ENCODE peak calls at places on chromosomes 1 and 21, in seven cellular contexts. A, H, C, R, P, Y and T are unnamed samples.

GRCh38 chr1:156704166-156704711 is 1.1 kb downstream of the CRABP2 start:
- DNase-seq in H (no peak), Y (no peak), A (no peak), P (no peak), C (no peak), R (no peak), T (no peak)

GRCh38 chr1:202571719-202572339 is 138.4 kb downstream of the SYT2 start:
- DNase-seq in P (peak), R (no peak), A (no peak), H (no peak), Y (peak), C (peak), T (peak)

GRCh38 chr1:241716915-241717651 is 65.0 kb downstream of the WDR64 start:
- DNase-seq in H (no peak), P (no peak), A (no peak), C (no peak), Y (no peak), R (no peak), T (no peak)

GRCh38 chr1:180851995-180852887 is 60.5 kb upstream of the KIAA1614 start:
- DNase-seq in H (no peak), Y (no peak), A (no peak), C (no peak), P (peak), R (no peak), T (no peak)

GRCh38 chr1:152458384-152459185 is 44.5 kb upstream of the CRNN start:
- DNase-seq in P (peak), H (no peak), Y (peak), A (peak), C (peak), R (peak), T (peak)

GRCh38 chr1:20634594-20635084 is 1.4 kb downstream of the PINK1 start:
- DNase-seq in A (no peak), Y (no peak), H (no peak), C (peak), P (peak), R (no peak), T (peak)

GRCh38 chr1:15584489-15585363 is at the start of gene AGMAT:
- DNase-seq in R (no peak), A (no peak), C (peak), Y (peak), H (peak), P (peak), T (peak)

GRCh38 chr1:27515626-27516025 is 25.7 kb upstream of the WASF2 start:
- DNase-seq in A (no peak), H (no peak), R (no peak), C (no peak), P (no peak), Y (no peak), T (no peak)

GRCh38 chr1:68916227-68916853 is 419.5 kb upstream of the DEPDC1 start:
- DNase-seq in P (no peak), H (no peak), Y (no peak), A (peak), R (no peak), C (peak), T (no peak)

GRCh38 chr1:15882665-15883064 is 35.2 kb downstream of the SPEN start:
- DNase-seq in H (no peak), R (no peak), Y (no peak), P (peak), A (no peak), C (no peak), T (no peak)

GRCh38 chr1:18926315-18927081 is 24.1 kb upstream of the ALDH4A1 start:
- DNase-seq in C (peak), A (no peak), P (peak), R (peak), H (peak), Y (peak), T (peak)

GRCh38 chr1:85494074-85494956 is 29.4 kb upstream of the DDAH1 start:
- DNase-seq in C (no peak), A (no peak), Y (no peak), R (no peak), H (no peak), P (no peak), T (no peak)

GRCh38 chr1:175225805-175226129 is 33.2 kb upstream of the KIAA0040 start:
- DNase-seq in R (no peak), Y (no peak), A (no peak), P (no peak), H (no peak), C (no peak), T (no peak)

GRCh38 chr1:183270541-183271141 is 84.6 kb downstream of the LAMC2 start:
- DNase-seq in P (no peak), H (no peak), A (no peak), R (peak), C (no peak), Y (no peak), T (no peak)

GRCh38 chr1:71804140-71804539 is 478.2 kb downstream of the NEGR1 start:
- DNase-seq in R (no peak), C (peak), Y (no peak), A (no peak), P (no peak), H (no peak), T (no peak)

GRCh38 chr1:110243581-110243980 is 33.5 kb downstream of the KCNC4 start:
- DNase-seq in R (no peak), A (no peak), H (no peak), C (no peak), Y (no peak), P (peak), T (no peak)

GRCh38 chr1:147924813-147925212 is 3.4 kb upstream of the GPR89B start:
- DNase-seq in C (no peak), H (no peak), Y (no peak), P (no peak), A (no peak), R (no peak), T (peak)

GRCh38 chr1:43532716-43533115 is 2.0 kb downstream of the PTPRF start:
- DNase-seq in Y (no peak), C (no peak), R (no peak), H (no peak), P (no peak), A (no peak), T (no peak)

GRCh38 chr1:57072775-57073174 is 107.0 kb upstream of the C8B start:
- DNase-seq in C (no peak), Y (no peak), P (peak), H (no peak), A (no peak), R (no peak), T (peak)

GRCh38 chr1:205481279-205481617 is 23.2 kb upstream of the CDK18 start:
- DNase-seq in Y (no peak), P (no peak), H (no peak), C (no peak), R (no peak), A (no peak), T (no peak)

GRCh38 chr1:66140072-66140471 is 347.4 kb downstream of the PDE4B start:
- DNase-seq in A (no peak), P (no peak), H (no peak), R (no peak), Y (no peak), C (no peak), T (no peak)

GRCh38 chr1:204902674-204903073 is 32.0 kb downstream of the NFASC start:
- DNase-seq in H (no peak), Y (no peak), P (no peak), C (no peak), R (peak), A (no peak), T (no peak)

GRCh38 chr1:184464757-184465156 is 77.9 kb downstream of the C1orf21 start:
- DNase-seq in P (no peak), A (no peak), R (no peak), Y (no peak), C (no peak), H (no peak), T (no peak)

GRCh38 chr1:164682570-164682969 is 123.6 kb downstream of the PBX1 start:
- DNase-seq in R (no peak), A (no peak), P (no peak), C (no peak), Y (no peak), H (no peak), T (no peak)

GRCh38 chr1:162822391-162823200 is 32.1 kb downstream of the HSD17B7 start:
- DNase-seq in H (no peak), A (peak), R (no peak), Y (peak), C (peak), P (no peak), T (no peak)

GRCh38 chr1:31437433-31438037 is 24.5 kb downstream of the SERINC2 start:
- DNase-seq in C (no peak), R (peak), P (no peak), A (no peak), Y (no peak), H (no peak), T (no peak)

GRCh38 chr1:162013289-162013688 is 10.4 kb downstream of the OLFML2B start:
- DNase-seq in P (no peak), A (no peak), H (no peak), R (no peak), C (no peak), Y (no peak), T (no peak)

GRCh38 chr21:44938976-44939531 is 775 bp upstream of the SLX9 start:
- DNase-seq in H (no peak), Y (no peak), R (no peak), C (no peak), P (no peak), A (no peak), T (no peak)

GRCh38 chr21:44940116-44940631 is 345 bp downstream of the SLX9 start:
- DNase-seq in R (no peak), Y (no peak), A (no peak), P (peak), H (no peak), C (no peak), T (peak)

GRCh38 chr21:44942566-44942965 is 2.7 kb downstream of the SLX9 start:
- DNase-seq in Y (no peak), P (no peak), C (no peak), H (no peak), A (no peak), R (no peak), T (no peak)

GRCh38 chr21:44941567-44941966 is 1.7 kb downstream of the SLX9 start:
- DNase-seq in P (no peak), Y (no peak), R (no peak), C (no peak), A (no peak), H (no peak), T (no peak)

GRCh38 chr21:44939532-44940115 is at the start of gene SLX9:
- DNase-seq in A (peak), C (peak), R (no peak), H (peak), Y (peak), P (peak), T (peak)
- TF ChIP-seq POLR2A in A (peak), C (peak), R (no peak), H (peak), Y (peak), P (peak), T (peak)

GRCh38 chr1:155244368-155245162 is 10.7 kb downstream of the ENTREP3 start:
- DNase-seq in H (peak), Y (peak), P (peak), C (peak), R (peak), A (peak), T (peak)
- TF ChIP-seq POLR2A in H (peak), Y (peak), P (peak), C (peak), R (no peak), A (peak), T (peak)

DNA sequence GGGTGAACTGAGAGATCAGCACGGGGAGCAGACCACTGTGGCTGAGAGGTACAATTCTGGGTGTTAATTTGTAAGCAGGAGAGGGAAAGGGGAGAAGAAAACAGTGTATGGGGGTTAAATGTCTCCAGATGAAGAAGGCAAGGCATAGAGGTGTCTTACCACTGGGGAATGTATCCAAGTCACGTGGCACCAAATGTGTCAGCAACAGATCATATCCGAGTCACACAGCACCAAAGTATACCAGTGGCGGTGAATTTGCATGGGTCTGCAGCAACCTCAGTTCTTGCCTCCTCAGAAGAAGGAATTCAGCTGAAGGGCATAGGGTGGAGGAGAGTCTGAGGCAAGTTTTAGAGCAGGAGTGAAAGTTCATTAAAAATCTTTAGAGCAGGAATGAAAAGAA is 21.2 kb upstream of the SYCP1 start:
- DNase-seq in R (no peak), C (no peak), P (no peak), Y (no peak), H (no peak), A (no peak), T (no peak)
- TF ChIP-seq POLR2A in R (no peak), C (no peak), P (no peak), Y (no peak), H (no peak), A (no peak), T (no peak)

GRCh38 chr1:211985556-211986264 is 49.6 kb downstream of the INTS7 start:
- DNase-seq in Y (no peak), A (no peak), H (no peak), P (no peak), R (no peak), C (no peak), T (no peak)
- TF ChIP-seq POLR2A in Y (no peak), A (no peak), H (peak), P (no peak), R (no peak), C (no peak), T (no peak)

DNA sequence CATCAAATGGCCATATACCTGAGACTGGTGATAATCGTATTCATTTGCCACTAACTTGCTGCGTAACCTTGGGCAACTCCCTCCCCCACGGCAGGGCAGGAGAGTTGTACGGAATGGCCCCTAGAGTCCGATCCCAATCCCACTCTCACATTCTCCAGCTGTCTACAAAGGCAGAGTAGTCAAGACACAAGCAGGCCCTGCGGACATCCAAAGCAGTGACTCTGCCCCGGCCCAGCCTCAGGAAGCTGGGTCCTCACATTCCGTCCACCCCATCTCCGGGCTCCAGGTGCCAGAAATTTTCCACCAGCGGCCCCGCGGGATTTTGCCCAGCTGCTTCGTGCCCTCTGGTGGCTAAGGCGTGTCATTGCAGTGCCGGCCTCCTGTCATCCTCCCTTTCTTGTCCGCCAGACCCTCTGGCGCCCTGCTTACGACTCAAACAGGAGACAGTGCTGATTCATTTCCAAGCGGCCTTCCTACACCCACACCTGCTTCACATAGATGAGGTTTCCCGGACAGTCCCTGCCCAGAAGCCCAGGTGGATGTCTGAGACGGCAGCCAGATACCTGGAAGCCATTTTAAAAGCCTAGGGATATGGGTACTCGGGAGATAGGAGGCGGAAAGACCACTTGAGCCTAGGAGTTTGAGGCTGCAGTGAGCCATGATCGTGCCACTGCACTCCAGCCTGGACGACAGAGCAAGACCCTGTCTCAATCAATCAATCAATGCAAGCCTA is 2.9 kb upstream of the S100A2 start:
- DNase-seq in R (peak), A (peak), Y (peak), H (peak), C (peak), P (peak), T (peak)
- TF ChIP-seq POLR2A in R (no peak), A (no peak), Y (no peak), H (no peak), C (no peak), P (no peak), T (no peak)

GRCh38 chr21:42839271-42840231 is 39.8 kb downstream of the WDR4 start:
- DNase-seq in C (no peak), H (no peak), P (no peak), A (no peak), Y (no peak), R (peak), T (no peak)
- TF ChIP-seq POLR2A in C (no peak), H (no peak), P (no peak), A (no peak), Y (no peak), R (no peak), T (no peak)

DNA sequence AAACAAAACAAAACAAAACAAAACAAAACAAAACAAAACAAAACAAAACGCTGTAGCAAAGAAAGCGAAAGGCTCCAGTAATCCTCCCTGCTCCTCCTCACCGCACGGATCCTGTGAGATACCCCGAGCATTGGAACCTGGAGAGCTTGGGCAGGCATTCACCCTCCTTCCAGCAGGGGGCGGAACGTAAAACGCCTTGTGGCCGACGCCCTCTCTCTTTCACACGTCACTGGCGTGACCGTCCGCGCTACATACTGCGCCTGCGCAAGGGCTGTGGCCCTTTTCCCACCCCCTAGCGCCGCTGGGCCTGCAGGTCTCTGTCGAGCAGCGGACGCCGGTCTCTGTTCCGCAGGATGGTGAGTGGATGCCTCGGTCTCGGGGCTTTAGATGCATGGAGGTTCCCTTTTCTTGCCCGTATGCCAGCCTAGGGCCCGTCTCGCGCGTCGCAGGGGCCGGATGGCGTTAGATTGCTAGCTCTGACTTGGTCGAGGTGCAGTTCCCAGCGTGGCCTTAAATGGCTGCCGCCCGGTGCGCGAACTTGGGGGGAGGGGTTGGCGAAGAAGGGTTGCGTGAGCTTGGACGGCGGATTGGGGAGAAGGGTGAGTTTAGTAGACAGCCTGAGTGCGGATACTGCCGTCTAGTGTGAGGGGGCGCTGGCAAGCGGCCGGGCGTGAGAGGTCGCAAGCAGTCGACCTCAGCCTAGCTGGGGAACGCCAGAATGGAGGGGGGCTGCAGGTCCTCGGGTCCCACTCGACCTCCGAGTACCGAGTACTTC is at the start of gene RPL5:
- DNase-seq in H (peak), C (peak), R (peak), P (peak), Y (peak), A (peak), T (peak)
- TF ChIP-seq POLR2A in H (peak), C (peak), R (no peak), P (peak), Y (peak), A (peak), T (peak)